ENCODE peak calls at places on chromosomes 11 and 22, in ten cellular contexts. M is progenitor cell of endocrine pancreas, G is GM23338, D is pancreas, X is astrocyte, A is IMR-90, B is fibroblast of mammary gland, Z is PC-3, L is AG04449, Q is heart left ventricle. K is an unnamed sample.

GRCh38 chr11:122910775-122911174 is 28.2 kb downstream of the JHY start:
- DNase-seq in Z (peak), D (no peak), Q (no peak), B (peak), A (peak), G (peak), L (no peak), X (peak), M (no peak), K (no peak)

GRCh38 chr11:34242037-34242625 is 115.7 kb downstream of the ABTB2 start:
- DNase-seq in G (no peak), A (peak), Z (no peak), D (no peak), B (peak), X (peak), Q (no peak), L (no peak), M (no peak), K (no peak)

GRCh38 chr11:126511475-126512115 is 156.1 kb downstream of the ST3GAL4 start:
- DNase-seq in G (no peak), D (no peak), L (no peak), Q (no peak), A (no peak), M (no peak), X (no peak), B (no peak), Z (no peak), K (no peak)

GRCh38 chr11:117230286-117230961 is 1.4 kb downstream of the PCSK7 start:
- DNase-seq in A (peak), Q (no peak), G (no peak), X (no peak), L (no peak), B (peak), Z (peak), M (no peak), D (no peak), K (peak)

GRCh38 chr11:64222651-64223000 is 3.4 kb downstream of the TRPT1 start:
- DNase-seq in D (no peak), M (no peak), Q (no peak), X (no peak), A (no peak), G (no peak), Z (no peak), B (no peak), L (no peak), K (no peak)

GRCh38 chr11:129368889-129369672 is 6.6 kb upstream of the BARX2 start:
- DNase-seq in L (no peak), Q (no peak), A (no peak), G (no peak), Z (peak), M (no peak), D (no peak), X (no peak), B (no peak), K (no peak)

GRCh38 chr22:46773074-46773473 is 10.6 kb downstream of the TBC1D22A start:
- DNase-seq in L (no peak), G (no peak), M (no peak), A (no peak), Z (no peak), D (no peak), X (no peak), B (no peak), Q (no peak), K (no peak)

GRCh38 chr11:133388260-133388659 is 144.0 kb downstream of the OPCML start:
- DNase-seq in G (no peak), D (no peak), L (no peak), Z (no peak), M (no peak), X (no peak), B (no peak), A (no peak), Q (no peak), K (no peak)

GRCh38 chr11:19323502-19323901 is 82.8 kb upstream of the E2F8 start:
- DNase-seq in Z (peak), X (no peak), L (no peak), D (no peak), G (no peak), M (no peak), Q (no peak), A (no peak), B (peak), K (no peak)

GRCh38 chr11:59801981-59802638 is 8.5 kb downstream of the MRPL16 start:
- DNase-seq in Q (peak), D (no peak), X (peak), Z (peak), L (no peak), G (peak), B (peak), M (no peak), A (peak), K (no peak)

GRCh38 chr11:12840871-12841516 is 166.8 kb downstream of the TEAD1 start:
- DNase-seq in G (no peak), Z (peak), Q (no peak), X (no peak), L (no peak), M (no peak), A (peak), B (peak), D (no peak), K (no peak)

GRCh38 chr22:25551396-25551795 is 13.1 kb upstream of the GRK3 start:
- DNase-seq in G (no peak), X (peak), A (no peak), D (no peak), L (no peak), Q (no peak), Z (no peak), B (no peak), M (no peak), K (no peak)

GRCh38 chr11:1938343-1939005 is 8.7 kb upstream of the MRPL23 start:
- DNase-seq in M (peak), L (no peak), B (no peak), Z (no peak), Q (peak), X (no peak), D (peak), A (no peak), G (no peak), K (no peak)

GRCh38 chr11:83971063-83971462 is 684.9 kb upstream of the CCDC90B start:
- DNase-seq in Z (no peak), B (peak), A (peak), M (no peak), G (peak), Q (no peak), L (no peak), X (peak), D (no peak), K (no peak)

GRCh38 chr11:130170345-130170744 is 10.8 kb downstream of the ST14 start:
- DNase-seq in M (no peak), B (no peak), Z (no peak), Q (no peak), L (no peak), G (peak), X (no peak), A (no peak), D (no peak), K (no peak)

GRCh38 chr11:1931326-1931725 is 11.8 kb downstream of the TNNT3 start:
- DNase-seq in G (no peak), Q (peak), B (peak), D (peak), L (no peak), Z (no peak), X (no peak), M (no peak), A (peak), K (peak)

GRCh38 chr11:63282579-63282978 is 39.2 kb upstream of the SLC22A25 start:
- DNase-seq in Q (no peak), A (no peak), D (no peak), X (no peak), L (no peak), G (no peak), B (no peak), Z (no peak), M (no peak), K (no peak)

GRCh38 chr11:101759771-101760450 is 154.9 kb upstream of the CEP126 start:
- DNase-seq in Z (peak), G (peak), M (no peak), A (peak), X (no peak), L (no peak), D (no peak), Q (no peak), B (peak), K (no peak)

GRCh38 chr22:36585841-36586240 is 56.9 kb upstream of the EIF3D start:
- DNase-seq in Z (peak), D (no peak), L (no peak), X (no peak), A (peak), M (no peak), Q (no peak), G (peak), B (no peak), K (no peak)

GRCh38 chr11:57935402-57936049 is 88.2 kb upstream of the OR9Q1 start:
- DNase-seq in Z (no peak), D (no peak), X (no peak), B (no peak), G (no peak), A (no peak), Q (no peak), M (no peak), L (no peak), K (no peak)

GRCh38 chr11:102302241-102302640 is 15.0 kb upstream of the BIRC3 start:
- DNase-seq in L (no peak), X (no peak), B (no peak), Q (no peak), G (no peak), A (no peak), M (no peak), Z (no peak), D (no peak), K (no peak)

GRCh38 chr11:62804310-62805043 is 763 bp downstream of the NXF1 start:
- DNase-seq in X (peak), L (no peak), G (no peak), B (peak), Q (no peak), D (no peak), M (no peak), Z (peak), A (peak), K (peak)

GRCh38 chr11:12215192-12215591 is 104.8 kb downstream of the MICAL2 start:
- DNase-seq in Z (no peak), M (no peak), Q (no peak), L (no peak), G (peak), B (no peak), A (no peak), D (no peak), X (no peak), K (no peak)

GRCh38 chr11:14981507-14981906 is 9.4 kb upstream of the CALCA start:
- DNase-seq in Q (no peak), M (no peak), G (no peak), B (no peak), D (no peak), A (no peak), X (no peak), Z (no peak), L (no peak), K (no peak)

GRCh38 chr11:130115218-130115617 is 44.4 kb upstream of the ST14 start:
- DNase-seq in B (peak), L (no peak), M (no peak), D (no peak), A (peak), G (peak), X (peak), Z (peak), Q (no peak), K (no peak)

GRCh38 chr11:35864131-35864530 is 79.7 kb upstream of the LDLRAD3 start:
- DNase-seq in Q (no peak), D (no peak), A (no peak), Z (no peak), L (no peak), B (no peak), G (no peak), X (no peak), M (no peak), K (no peak)

GRCh38 chr11:93577291-93577690 is 34.1 kb upstream of the SMCO4 start:
- DNase-seq in B (peak), M (no peak), L (peak), D (no peak), Z (peak), Q (no peak), X (peak), G (no peak), A (peak), K (no peak)

GRCh38 chr11:2310073-2310785 is 8.4 kb downstream of the TSPAN32 start:
- DNase-seq in D (no peak), Z (no peak), X (no peak), A (no peak), B (no peak), G (no peak), L (no peak), Q (no peak), M (no peak), K (no peak)

GRCh38 chr11:19237813-19238212 is 2.9 kb downstream of the E2F8 start:
- DNase-seq in X (no peak), M (no peak), Q (peak), A (no peak), D (no peak), L (no peak), B (no peak), G (no peak), Z (no peak), K (no peak)

GRCh38 chr11:64121637-64122410 is 44.1 kb downstream of the MACROD1 start:
- DNase-seq in G (no peak), Q (no peak), A (peak), D (no peak), Z (peak), B (peak), L (peak), M (no peak), X (peak), K (no peak)

GRCh38 chr11:109015283-109015682 is 350.4 kb downstream of the DDX10 start:
- DNase-seq in G (no peak), M (no peak), B (no peak), L (peak), X (peak), Z (peak), A (peak), D (no peak), Q (no peak), K (no peak)

GRCh38 chr11:64598106-64598796 is 7.2 kb downstream of the SLC22A12 start:
- DNase-seq in B (no peak), Q (no peak), A (no peak), M (no peak), L (no peak), X (no peak), G (no peak), Z (no peak), D (peak), K (no peak)

GRCh38 chr11:62605902-62606301 is 4.2 kb upstream of the MTA2 start:
- DNase-seq in X (no peak), M (no peak), B (no peak), L (no peak), G (no peak), A (no peak), Z (no peak), D (no peak), Q (no peak), K (no peak)

GRCh38 chr22:33018232-33018864 is 39.8 kb downstream of the SYN3 start:
- DNase-seq in Q (peak), D (peak), L (no peak), A (peak), M (peak), G (peak), X (no peak), Z (peak), B (peak), K (peak)

GRCh38 chr11:5553347-5553746 is 5.0 kb upstream of the OR52H1 start:
- DNase-seq in A (peak), X (no peak), G (no peak), B (peak), Z (peak), D (no peak), L (no peak), Q (no peak), M (no peak), K (no peak)

GRCh38 chr11:104946907-104947306 is 21.5 kb downstream of the CASP4 start:
- DNase-seq in Z (peak), A (peak), Q (no peak), D (no peak), M (no peak), B (peak), G (peak), X (peak), L (no peak), K (peak)

GRCh38 chr11:75144716-75145014 is 6.2 kb upstream of the SLCO2B1 start:
- DNase-seq in G (no peak), Q (no peak), Z (no peak), A (no peak), B (no peak), L (no peak), D (no peak), X (no peak), M (no peak), K (no peak)

GRCh38 chr11:10623797-10624761 is 55.6 kb upstream of the LYVE1 start:
- DNase-seq in Z (peak), M (no peak), G (peak), D (no peak), Q (no peak), X (no peak), A (peak), L (no peak), B (peak), K (peak)

GRCh38 chr11:102415252-102415916 is 37.2 kb downstream of the TMEM123 start:
- DNase-seq in B (no peak), Z (no peak), M (no peak), X (no peak), G (no peak), L (no peak), A (no peak), D (no peak), Q (no peak), K (no peak)

GRCh38 chr11:31687256-31687655 is 123.9 kb downstream of the PAX6 start:
- DNase-seq in Q (no peak), A (no peak), Z (peak), X (no peak), G (no peak), L (no peak), D (no peak), M (no peak), B (peak), K (no peak)

DNA sequence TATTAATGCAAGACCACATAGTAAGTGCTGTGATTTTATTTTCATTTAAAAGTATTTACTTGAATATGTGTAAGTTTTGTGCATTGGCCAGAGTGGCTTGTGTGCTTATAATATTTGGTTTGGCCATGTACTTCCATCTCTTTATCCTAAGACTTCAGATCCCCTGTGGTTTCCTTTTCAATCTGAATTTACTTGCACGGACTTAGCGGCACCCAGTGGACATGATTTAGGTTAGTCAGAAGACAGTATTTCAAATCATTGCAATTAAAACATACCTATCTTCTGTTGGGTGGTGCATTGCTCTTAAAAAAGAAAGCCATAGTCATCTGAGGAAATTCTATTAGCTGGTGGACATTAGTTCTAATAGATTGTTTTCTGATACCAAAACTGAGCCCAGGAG is 30.7 kb downstream of the PIWIL4 start:
- DNase-seq in M (no peak), X (no peak), B (no peak), G (peak), Z (peak), Q (no peak), L (no peak), A (peak), D (no peak), K (no peak)
- TF ChIP-seq CTCF in M (no peak), X (no peak), B (no peak), G (peak), Z (peak), Q (peak), L (no peak), A (no peak), D (no peak), K (no peak)

GRCh38 chr11:45847908-45848316 is 637 bp downstream of the CRY2 start:
- DNase-seq in Q (peak), Z (peak), A (peak), L (no peak), M (peak), D (no peak), X (peak), G (peak), B (peak), K (peak)
- TF ChIP-seq CTCF in Q (peak), Z (no peak), A (peak), L (peak), M (no peak), D (no peak), X (no peak), G (no peak), B (peak), K (no peak)

GRCh38 chr11:132080121-132080520 is 709.7 kb downstream of the NTM start:
- DNase-seq in G (no peak), B (no peak), Z (peak), X (no peak), Q (no peak), D (no peak), L (no peak), M (no peak), A (no peak), K (no peak)

GRCh38 chr11:132078677-132079076 is 708.3 kb downstream of the NTM start:
- DNase-seq in A (no peak), D (no peak), L (no peak), B (no peak), G (no peak), Q (no peak), Z (no peak), X (no peak), M (no peak), K (no peak)

GRCh38 chr11:132078230-132078629 is 707.8 kb downstream of the NTM start:
- DNase-seq in B (no peak), Q (no peak), G (no peak), L (no peak), A (no peak), X (no peak), M (no peak), Z (no peak), D (no peak), K (no peak)

GRCh38 chr11:132084433-132084832 is 714.0 kb downstream of the NTM start:
- DNase-seq in D (no peak), M (no peak), X (no peak), G (no peak), A (no peak), B (no peak), Z (no peak), L (no peak), Q (no peak), K (no peak)

GRCh38 chr11:132082566-132082965 is 712.2 kb downstream of the NTM start:
- DNase-seq in X (no peak), Q (no peak), L (no peak), B (no peak), D (no peak), G (no peak), Z (no peak), A (no peak), M (no peak), K (no peak)
- TF ChIP-seq CTCF in X (no peak), Q (no peak), L (no peak), B (no peak), D (no peak), G (no peak), Z (no peak), A (no peak), M (no peak), K (no peak)

GRCh38 chr22:42269407-42270177 is 861 bp downstream of the TCF20 start:
- DNase-seq in D (peak), Q (peak), G (peak), X (peak), B (no peak), M (peak), A (no peak), L (no peak), Z (peak), K (peak)
- TF ChIP-seq CTCF in D (no peak), Q (no peak), G (peak), X (no peak), B (no peak), M (peak), A (no peak), L (no peak), Z (no peak), K (peak)

DNA sequence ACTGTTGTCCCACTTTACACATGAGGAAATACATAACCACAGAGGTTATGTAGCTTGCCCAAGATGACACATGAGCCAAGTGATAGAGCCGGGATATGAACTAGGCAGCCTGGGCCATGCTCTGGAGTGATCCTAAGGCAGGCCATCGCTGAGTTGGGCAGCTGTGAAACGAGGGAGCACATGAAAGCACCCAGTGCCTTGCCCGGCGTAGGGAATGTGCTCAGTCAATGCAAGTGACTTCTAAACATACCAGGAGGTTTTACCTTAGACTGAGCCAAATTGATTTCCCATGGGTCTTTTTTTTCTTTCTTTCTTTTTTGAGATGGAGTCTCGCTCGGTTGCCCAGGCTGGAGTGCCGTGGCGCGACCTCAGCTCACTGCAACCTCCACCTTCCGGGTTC is 10.5 kb downstream of the GRIK4 start:
- DNase-seq in B (no peak), L (no peak), M (no peak), Z (no peak), D (peak), A (no peak), Q (no peak), G (no peak), X (no peak), K (no peak)
- TF ChIP-seq CTCF in B (no peak), L (no peak), M (no peak), Z (no peak), D (no peak), A (no peak), Q (no peak), G (no peak), X (no peak), K (no peak)

GRCh38 chr22:26589845-26590524 is at the start of gene TPST2:
- DNase-seq in M (peak), Q (peak), G (peak), X (peak), Z (peak), B (peak), A (peak), L (no peak), D (peak), K (peak)
- TF ChIP-seq CTCF in M (no peak), Q (peak), G (no peak), X (no peak), Z (no peak), B (no peak), A (no peak), L (no peak), D (no peak), K (no peak)

K was measured in GM20000.